ENCODE peak calls at places on chromosomes 16 and 17, in seven cellular contexts. U, V, J, A, M, R and S are unnamed samples.

GRCh38 chr17:32876414-32877163 is at the start of gene MYO1D:
- DNase-seq in V (no peak), J (peak), R (peak), A (peak), U (no peak), M (no peak), S (peak)

GRCh38 chr16:50015631-50016030 is 9.4 kb upstream of the CNEP1R1 start:
- DNase-seq in J (no peak), A (no peak), M (no peak), U (no peak), R (no peak), V (no peak), S (no peak)

GRCh38 chr17:39920218-39921210 is 2.1 kb upstream of the GSDMB start:
- DNase-seq in U (no peak), J (no peak), V (no peak), A (peak), R (no peak), M (no peak), S (peak)

GRCh38 chr17:77826132-77826873 is 132.2 kb upstream of the TNRC6C start:
- DNase-seq in J (no peak), V (no peak), M (no peak), R (no peak), U (no peak), A (no peak), S (no peak)

GRCh38 chr17:59427996-59428395 is 96.5 kb downstream of the YPEL2 start:
- DNase-seq in J (no peak), M (peak), V (no peak), A (no peak), U (no peak), R (no peak), S (no peak)

GRCh38 chr17:8162997-8163977 is 539 bp upstream of the VAMP2 start:
- DNase-seq in R (no peak), J (peak), U (no peak), A (peak), M (no peak), V (no peak), S (no peak)

GRCh38 chr16:81876273-81876900 is 97.3 kb downstream of the PLCG2 start:
- DNase-seq in U (no peak), M (no peak), V (no peak), R (no peak), A (no peak), J (no peak), S (no peak)

GRCh38 chr16:81645303-81645702 is 133.8 kb upstream of the PLCG2 start:
- DNase-seq in A (no peak), U (peak), M (peak), V (peak), J (peak), R (no peak), S (no peak)

GRCh38 chr16:726438-727290 is at the start of the genes CCDC78 and HAGHL:
- DNase-seq in A (peak), R (peak), J (no peak), V (no peak), M (peak), U (no peak), S (no peak)

GRCh38 chr16:25093208-25094061 is 18.1 kb upstream of the LCMT1 start:
- DNase-seq in A (peak), R (no peak), J (no peak), M (no peak), V (no peak), U (no peak), S (no peak)

GRCh38 chr16:85995591-85996461 is 96.9 kb downstream of the IRF8 start:
- DNase-seq in V (no peak), R (no peak), M (no peak), J (no peak), A (no peak), U (no peak), S (peak)

GRCh38 chr17:77058016-77058415 is 82.8 kb upstream of the SEC14L1 start:
- DNase-seq in M (no peak), J (no peak), U (no peak), R (no peak), A (no peak), V (no peak), S (no peak)

GRCh38 chr17:76644995-76645394 is 1.4 kb upstream of the ST6GALNAC1 start:
- DNase-seq in A (no peak), R (no peak), U (no peak), M (no peak), J (no peak), V (no peak), S (no peak)

GRCh38 chr17:45719335-45720071 is 64.6 kb upstream of the CRHR1 start:
- DNase-seq in V (peak), U (peak), J (no peak), M (peak), R (no peak), A (no peak), S (no peak)

GRCh38 chr16:66427871-66428681 is 981 bp downstream of the BEAN1 start:
- DNase-seq in V (no peak), U (no peak), A (no peak), R (no peak), M (no peak), J (no peak), S (no peak)

GRCh38 chr16:77298638-77299360 is 99.6 kb downstream of the SYCE1L start:
- DNase-seq in J (no peak), R (no peak), M (peak), U (peak), A (no peak), V (no peak), S (no peak)

GRCh38 chr17:59534583-59534982 is 30.8 kb upstream of the DHX40 start:
- DNase-seq in V (peak), R (no peak), A (no peak), M (peak), U (no peak), J (no peak), S (no peak)

GRCh38 chr16:14549789-14550153 is 80.3 kb downstream of the PARN start:
- DNase-seq in J (peak), R (no peak), M (no peak), U (no peak), A (no peak), V (no peak), S (no peak)

GRCh38 chr17:12070561-12070960 is 49.9 kb downstream of the MAP2K4 start:
- DNase-seq in V (peak), U (peak), J (no peak), A (no peak), M (peak), R (no peak), S (no peak)

GRCh38 chr16:3305109-3306068 is at the start of the genes TIGD7 and ZNF75A:
- DNase-seq in M (peak), R (peak), V (peak), J (peak), U (peak), A (peak), S (peak)